ENCODE peak calls at places on chromosomes 4 and X, in seven cellular contexts. H, R, M, L, J, I and X are unnamed samples.

GRCh38 chr4:181202249-181202648 is 1041.0 kb upstream of the TENM3 start:
- DNase-seq in H (no peak), R (no peak), M (no peak), L (no peak), J (no peak), I (no peak), X (no peak)

GRCh38 chr4:3708103-3708510 is 58.1 kb upstream of the ADRA2C start:
- DNase-seq in H (peak), R (no peak), M (no peak), L (no peak), J (peak), I (no peak), X (no peak)

GRCh38 chr4:25441519-25442117 is 64.6 kb downstream of the ANAPC4 start:
- DNase-seq in H (peak), R (peak), M (no peak), L (peak), J (no peak), I (peak), X (peak)

GRCh38 chr4:75919914-75920313 is 17.7 kb upstream of the PPEF2 start:
- DNase-seq in H (peak), R (peak), M (no peak), L (no peak), J (no peak), I (no peak), X (no peak)

GRCh38 chr4:68718447-68719074 is 48.1 kb upstream of the UGT2B15 start:
- DNase-seq in H (no peak), R (no peak), M (no peak), L (no peak), J (no peak), I (no peak), X (no peak)

GRCh38 chr4:16794816-16795445 is 103.5 kb downstream of the LDB2 start:
- DNase-seq in H (peak), R (peak), M (no peak), L (peak), J (peak), I (no peak), X (no peak)

GRCh38 chrX:24332868-24333267 is 19.0 kb upstream of the SUPT20HL2 start:
- DNase-seq in H (no peak), R (no peak), M (no peak), L (no peak), J (no peak), I (no peak), X (no peak)

GRCh38 chr4:101027721-101028120 is 319.6 kb downstream of the PPP3CA start:
- DNase-seq in H (no peak), R (no peak), M (no peak), L (no peak), J (no peak), I (no peak), X (no peak)

GRCh38 chrX:43702079-43702524 is 46.0 kb downstream of the MAOA start:
- DNase-seq in H (no peak), R (no peak), M (no peak), L (no peak), J (no peak), I (no peak), X (no peak)

GRCh38 chrX:96776966-96777365 is 92.3 kb downstream of the DIAPH2 start:
- DNase-seq in H (no peak), R (peak), M (no peak), L (no peak), J (no peak), I (no peak), X (no peak)

GRCh38 chr4:150385606-150386005 is 196.3 kb upstream of the MAB21L2 start:
- DNase-seq in H (peak), R (peak), M (no peak), L (peak), J (peak), I (peak), X (peak)

GRCh38 chr4:2587215-2587823 is 50.9 kb downstream of the FAM193A start:
- DNase-seq in H (peak), R (peak), M (no peak), L (no peak), J (no peak), I (no peak), X (no peak)

GRCh38 chr4:152245706-152246105 is 290.2 kb downstream of the FBXW7 start:
- DNase-seq in H (no peak), R (no peak), M (no peak), L (no peak), J (no peak), I (no peak), X (no peak)

GRCh38 chr4:41507292-41507933 is 30.5 kb upstream of the LIMCH1 start:
- DNase-seq in H (no peak), R (no peak), M (no peak), L (no peak), J (no peak), I (no peak), X (no peak)

GRCh38 chr4:11710484-11710883 is 281.8 kb upstream of the HS3ST1 start:
- DNase-seq in H (no peak), R (peak), M (no peak), L (no peak), J (no peak), I (no peak), X (no peak)

GRCh38 chr4:61533140-61533539 is 333.0 kb downstream of the ADGRL3 start:
- DNase-seq in H (no peak), R (peak), M (no peak), L (no peak), J (no peak), I (no peak), X (no peak)

GRCh38 chrX:1487401-1487800 is 34.7 kb upstream of the ASMTL start:
- DNase-seq in H (no peak), R (no peak), M (no peak), L (no peak), J (no peak), I (no peak), X (no peak)

GRCh38 chr4:99402765-99403164 is 32.4 kb downstream of the ADH7 start:
- DNase-seq in H (no peak), R (no peak), M (no peak), L (no peak), J (no peak), I (no peak), X (no peak)

GRCh38 chr4:3613980-3614730 is 81.9 kb upstream of the LRPAP1 start:
- DNase-seq in H (no peak), R (no peak), M (no peak), L (no peak), J (no peak), I (peak), X (no peak)

GRCh38 chr4:129808242-129808641 is 712.3 kb downstream of the C4orf33 start:
- DNase-seq in H (no peak), R (no peak), M (no peak), L (no peak), J (no peak), I (no peak), X (no peak)

GRCh38 chr4:121344128-121344527 is 36.7 kb downstream of the QRFPR start:
- DNase-seq in H (no peak), R (no peak), M (no peak), L (no peak), J (no peak), I (no peak), X (no peak)

GRCh38 chr4:151804821-151805220 is 44.0 kb upstream of the GATB start:
- DNase-seq in H (no peak), R (peak), M (no peak), L (no peak), J (no peak), I (no peak), X (no peak)

GRCh38 chr4:126888968-126889367 is 743.8 kb upstream of the INTU start:
- DNase-seq in H (no peak), R (peak), M (no peak), L (no peak), J (no peak), I (no peak), X (no peak)

GRCh38 chr4:3810796-3811485 is 44.8 kb downstream of the ADRA2C start:
- DNase-seq in H (peak), R (no peak), M (no peak), L (no peak), J (no peak), I (no peak), X (no peak)

GRCh38 chr4:165301833-165302232 is 25.6 kb upstream of the MSMO1 start:
- DNase-seq in H (peak), R (peak), M (no peak), L (no peak), J (no peak), I (no peak), X (no peak)

GRCh38 chr4:90215286-90215685 is 88.1 kb downstream of the CCSER1 start:
- DNase-seq in H (no peak), R (no peak), M (no peak), L (no peak), J (no peak), I (no peak), X (no peak)

GRCh38 chrX:84248226-84248625 is 60.2 kb upstream of the RPS6KA6 start:
- DNase-seq in H (no peak), R (peak), M (no peak), L (no peak), J (no peak), I (no peak), X (no peak)

GRCh38 chrX:107729558-107730297 is 45.9 kb downstream of the TSC22D3 start:
- DNase-seq in H (peak), R (no peak), M (no peak), L (no peak), J (no peak), I (no peak), X (no peak)

GRCh38 chr4:42716996-42717395 is 60.1 kb upstream of the ATP8A1 start:
- DNase-seq in H (no peak), R (no peak), M (no peak), L (no peak), J (no peak), I (no peak), X (no peak)

GRCh38 chr4:48642421-48643144 is 137.5 kb downstream of the FRYL start:
- DNase-seq in H (no peak), R (peak), M (no peak), L (no peak), J (no peak), I (no peak), X (no peak)

GRCh38 chrX:107272431-107272921 is 66.1 kb downstream of the DNAAF6 start:
- DNase-seq in H (peak), R (no peak), M (no peak), L (peak), J (no peak), I (no peak), X (no peak)

GRCh38 chrX:108148524-108148923 is 56.9 kb downstream of the ATG4A start:
- DNase-seq in H (no peak), R (no peak), M (no peak), L (no peak), J (no peak), I (no peak), X (no peak)

GRCh38 chr4:83771113-83771705 is 235.3 kb downstream of the GPAT3 start:
- DNase-seq in H (no peak), R (peak), M (no peak), L (peak), J (peak), I (peak), X (peak)

GRCh38 chrX:138928737-138929459 is 217.4 kb upstream of the FGF13 start:
- DNase-seq in H (no peak), R (no peak), M (no peak), L (no peak), J (no peak), I (no peak), X (no peak)

GRCh38 chr4:104491396-104491821 is 3.3 kb downstream of the CXXC4 start:
- DNase-seq in H (peak), R (no peak), M (peak), L (peak), J (no peak), I (no peak), X (peak)

GRCh38 chrX:49186125-49187027 is at the start of gene PRICKLE3:
- DNase-seq in H (peak), R (peak), M (peak), L (peak), J (no peak), I (no peak), X (no peak)